ENCODE peak calls at places on chromosomes 16 and 17, in nine cellular contexts. M is CD8-positive, alpha-beta memory T cell; H is CD8-positive, alpha-beta T cell; I is psoas muscle; C is naive thymus-derived CD4-positive, alpha-beta T cell; P is Peyer's patch; E is ovary; A is keratinocyte; V is CD4-positive, alpha-beta memory T cell. J is an unnamed sample.
A peak's percentile ranks its signal among the peaks of the same experiment; 100 is the strongest.

GRCh38 chr16:53054670-53055485 is at the start of gene CHD9:
- DNase-seq in M (peak; percentile 81), H (peak; percentile 53), I (peak; percentile 84), C (peak; percentile 59), P (peak; percentile 80), E (peak; percentile 85), A (no peak), V (peak; percentile 77), J (peak; percentile 74)

GRCh38 chr17:33521784-33522183 is 228.7 kb upstream of the ASIC2 start:
- DNase-seq in M (no peak), H (no peak), I (no peak), C (no peak), P (no peak), E (no peak), A (no peak), V (no peak), J (no peak)

GRCh38 chr17:78737332-78737731 is 44.7 kb downstream of the CYTH1 start:
- DNase-seq in M (no peak), H (no peak), I (no peak), C (no peak), P (no peak), E (no peak), A (no peak), V (no peak), J (no peak)

GRCh38 chr16:80375973-80376372 is 164.8 kb upstream of the DYNLRB2 start:
- DNase-seq in M (no peak), H (no peak), I (no peak), C (no peak), P (no peak), E (no peak), A (no peak), V (no peak), J (no peak)

GRCh38 chr17:38604479-38605229 is 1.1 kb downstream of the SRCIN1 start:
- DNase-seq in M (no peak), H (no peak), I (no peak), C (no peak), P (no peak), E (no peak), A (no peak), V (no peak), J (no peak)

GRCh38 chr17:78724544-78724943 is 57.5 kb downstream of the CYTH1 start:
- DNase-seq in M (no peak), H (no peak), I (no peak), C (no peak), P (no peak), E (no peak), A (no peak), V (no peak), J (no peak)

GRCh38 chr17:50542795-50543774 is 3.9 kb upstream of the SPATA20 start:
- DNase-seq in M (no peak), H (no peak), I (no peak), C (no peak), P (no peak), E (no peak), A (no peak), V (no peak), J (no peak)

GRCh38 chr16:77943770-77944169 is 78.6 kb upstream of the CLEC3A start:
- DNase-seq in M (no peak), H (no peak), I (no peak), C (no peak), P (no peak), E (no peak), A (no peak), V (no peak), J (no peak)

GRCh38 chr16:47460301-47460754 is 535 bp downstream of the ITFG1 start:
- DNase-seq in M (no peak), H (no peak), I (no peak), C (no peak), P (no peak), E (no peak), A (no peak), V (no peak), J (no peak)

GRCh38 chr16:81174644-81175324 is 63.7 kb upstream of the BCO1 start:
- DNase-seq in M (no peak), H (no peak), I (no peak), C (no peak), P (no peak), E (no peak), A (peak; percentile 57), V (no peak), J (no peak)

GRCh38 chr17:63437287-63438091 is 8.6 kb downstream of the CYB561 start:
- DNase-seq in M (no peak), H (no peak), I (no peak), C (no peak), P (no peak), E (peak; percentile 55), A (no peak), V (no peak), J (peak; percentile 41)

GRCh38 chr17:31907342-31907975 is 6.0 kb upstream of the UTP6 start:
- DNase-seq in M (no peak), H (no peak), I (peak; percentile 24), C (peak; percentile 2), P (no peak), E (peak; percentile 54), A (no peak), V (peak; percentile 8), J (no peak)

GRCh38 chr17:57257213-57257873 is 1.0 kb downstream of the MSI2 start:
- DNase-seq in M (peak; percentile 52), H (no peak), I (no peak), C (peak; percentile 32), P (peak; percentile 35), E (no peak), A (no peak), V (peak; percentile 26), J (no peak)

GRCh38 chr17:8445536-8445935 is 9.9 kb downstream of the NDEL1 start:
- DNase-seq in M (no peak), H (no peak), I (no peak), C (no peak), P (no peak), E (no peak), A (no peak), V (no peak), J (no peak)

GRCh38 chr17:49823614-49824013 is 24.3 kb downstream of the TAC4 start:
- DNase-seq in M (no peak), H (no peak), I (no peak), C (no peak), P (no peak), E (no peak), A (no peak), V (no peak), J (no peak)

GRCh38 chr17:44916059-44916780 is 920 bp upstream of the GFAP start:
- DNase-seq in M (no peak), H (no peak), I (no peak), C (no peak), P (no peak), E (no peak), A (no peak), V (no peak), J (no peak)

GRCh38 chr16:51167170-51167710 is 16.2 kb upstream of the SALL1 start:
- DNase-seq in M (no peak), H (no peak), I (no peak), C (no peak), P (no peak), E (no peak), A (no peak), V (no peak), J (no peak)

GRCh38 chr16:14098081-14098480 is 27.0 kb downstream of the MRTFB start:
- DNase-seq in M (no peak), H (no peak), I (no peak), C (no peak), P (no peak), E (no peak), A (no peak), V (no peak), J (no peak)

GRCh38 chr17:48322060-48322459 is 108.0 kb downstream of the SKAP1 start:
- DNase-seq in M (no peak), H (no peak), I (no peak), C (no peak), P (no peak), E (no peak), A (no peak), V (no peak), J (no peak)

GRCh38 chr17:81221371-81221841 is 1.4 kb downstream of the CEP131 start:
- DNase-seq in M (no peak), H (no peak), I (no peak), C (no peak), P (no peak), E (no peak), A (no peak), V (no peak), J (no peak)

DNA sequence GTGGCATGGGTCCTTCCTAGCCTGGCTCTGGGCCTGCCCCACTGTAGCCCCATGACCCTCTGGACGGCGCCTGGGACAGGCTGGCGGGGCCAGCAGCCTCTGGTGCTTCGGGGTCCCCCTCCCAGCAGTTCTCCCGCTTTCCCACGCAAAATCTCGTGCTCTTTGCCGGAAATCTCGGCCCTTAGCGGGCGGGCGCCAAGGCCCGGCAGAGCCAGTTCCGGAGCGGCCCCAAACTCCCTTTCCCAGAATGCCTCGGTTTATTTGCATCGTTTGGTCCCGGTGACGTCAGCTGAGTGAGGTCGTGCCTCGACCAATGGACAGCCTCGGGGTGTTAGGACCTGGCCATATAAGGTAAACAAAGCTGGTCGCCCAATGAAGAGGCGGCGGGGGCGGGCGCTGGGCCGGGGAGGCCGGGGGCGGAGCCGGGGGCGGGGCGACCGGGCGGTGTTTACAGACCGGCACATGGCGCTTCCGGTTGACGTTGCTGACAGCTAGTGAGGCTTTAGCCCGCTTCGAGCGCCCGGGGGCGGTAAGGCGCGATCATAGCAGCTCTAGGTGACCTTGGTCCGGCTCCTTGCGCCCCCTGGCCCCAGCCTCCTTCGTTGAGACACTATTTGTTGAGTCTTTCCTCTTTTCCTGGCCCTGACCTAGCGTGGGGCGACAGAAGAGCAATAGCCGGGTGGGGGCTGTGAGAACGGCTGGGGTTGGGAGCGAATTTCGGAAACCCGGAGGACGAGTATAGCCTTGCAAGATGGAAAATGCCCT is 1.5 kb upstream of the UBALD1 start:
- DNase-seq in M (peak; percentile 100), H (peak; percentile 98), I (peak; percentile 99), C (peak; percentile 98), P (peak; percentile 100), E (peak; percentile 100), A (peak; percentile 98), V (peak; percentile 99), J (peak; percentile 100)
- H3K4me1 ChIP-seq in M (peaks cover 38% of the 10 kb centered on the region), H (peaks cover 49% of the 10 kb centered on the region), I (peaks cover 42% of the 10 kb centered on the region), C (peaks cover 37% of the 10 kb centered on the region), P (peaks cover 63% of the 10 kb centered on the region), E (peaks cover 18% of the 10 kb centered on the region), A (peaks cover 38% of the 10 kb centered on the region), V (peaks cover 43% of the 10 kb centered on the region), J (no peaks in the 10 kb centered on the region)

GRCh38 chr16:68743664-68744063 is 6.6 kb downstream of the CDH1 start:
- DNase-seq in M (no peak), H (no peak), I (no peak), C (no peak), P (no peak), E (no peak), A (no peak), V (no peak), J (no peak)
- H3K4me1 ChIP-seq in M (no peaks in the 10 kb centered on the region), H (no peaks in the 10 kb centered on the region), I (no peaks in the 10 kb centered on the region), C (no peaks in the 10 kb centered on the region), P (peaks cover 54% of the 10 kb centered on the region), E (no peaks in the 10 kb centered on the region), A (peaks cover 70% of the 10 kb centered on the region), V (no peaks in the 10 kb centered on the region), J (peaks cover 3% of the 10 kb centered on the region)

GRCh38 chr17:58382885-58383248 is 30.9 kb upstream of the SUPT4H1 start:
- DNase-seq in M (no peak), H (no peak), I (no peak), C (no peak), P (no peak), E (no peak), A (no peak), V (no peak), J (no peak)
- H3K4me1 ChIP-seq in M (peaks cover 50% of the 10 kb centered on the region), H (peaks cover 32% of the 10 kb centered on the region), I (no peaks in the 10 kb centered on the region), C (peaks cover 34% of the 10 kb centered on the region), P (peaks cover 65% of the 10 kb centered on the region), E (no peaks in the 10 kb centered on the region), A (peaks cover 22% of the 10 kb centered on the region), V (peaks cover 44% of the 10 kb centered on the region), J (no peaks in the 10 kb centered on the region)

GRCh38 chr16:69853481-69853880 is 91.3 kb downstream of the WWP2 start:
- DNase-seq in M (no peak), H (no peak), I (no peak), C (no peak), P (no peak), E (no peak), A (no peak), V (no peak), J (no peak)
- H3K4me1 ChIP-seq in M (no peaks in the 10 kb centered on the region), H (no peaks in the 10 kb centered on the region), I (peaks cover 10% of the 10 kb centered on the region), C (no peaks in the 10 kb centered on the region), P (peaks cover 18% of the 10 kb centered on the region), E (peaks cover 3% of the 10 kb centered on the region), A (no peaks in the 10 kb centered on the region), V (no peaks in the 10 kb centered on the region), J (peaks cover 18% of the 10 kb centered on the region)